ENCODE peak calls at places on chromosomes 11 and 22, in four cellular contexts. D is cardiac muscle cell, B is aorta, O is pancreas. J is an unnamed sample. For H3K9me3, the result is how much of the 10 kb centered on the place peaks cover.

GRCh38 chr11:44632466-44633123 is 67.1 kb downstream of the CD82 start:
- DNase-seq in D (peak), O (no peak), B (no peak), J (no peak)

GRCh38 chr11:76787911-76788596 is 4.9 kb downstream of the TSKU start:
- DNase-seq in D (no peak), B (no peak), O (no peak), J (no peak)

GRCh38 chr22:50434849-50435700 is 39.8 kb downstream of the SBF1 start:
- DNase-seq in O (no peak), B (no peak), D (no peak), J (peak)

GRCh38 chr11:128210148-128210940 is 377.0 kb downstream of the ETS1 start:
- DNase-seq in D (no peak), B (no peak), O (peak), J (no peak)

GRCh38 chr11:3103076-3103475 is 45.9 kb upstream of the CARS1 start:
- DNase-seq in D (no peak), O (no peak), B (no peak), J (no peak)

GRCh38 chr11:64357904-64358535 is 942 bp upstream of the RPS6KA4 start:
- DNase-seq in D (no peak), B (peak), O (no peak), J (no peak)

GRCh38 chr11:8610532-8611116 is 16.6 kb upstream of the STK33 start:
- DNase-seq in D (no peak), B (no peak), O (no peak), J (no peak)

GRCh38 chr11:84564180-84564866 is 1062.8 kb downstream of the DLG2 start:
- DNase-seq in D (peak), B (no peak), O (peak), J (no peak)

GRCh38 chr22:22384267-22384666 is 124.3 kb downstream of the ZNF280B start:
- DNase-seq in D (no peak), B (no peak), O (no peak), J (no peak)

GRCh38 chr11:129314381-129314780 is 61.3 kb upstream of the BARX2 start:
- DNase-seq in D (no peak), O (no peak), B (no peak), J (no peak)
- H3K9me3 ChIP-seq in D (under half), O (under half), B (under half), J (under half)

GRCh38 chr11:99080154-99080553 is 59.4 kb downstream of the CNTN5 start:
- DNase-seq in D (no peak), B (no peak), O (no peak), J (no peak)
- H3K9me3 ChIP-seq in D (under half), B (under half), O (under half), J (under half)

DNA sequence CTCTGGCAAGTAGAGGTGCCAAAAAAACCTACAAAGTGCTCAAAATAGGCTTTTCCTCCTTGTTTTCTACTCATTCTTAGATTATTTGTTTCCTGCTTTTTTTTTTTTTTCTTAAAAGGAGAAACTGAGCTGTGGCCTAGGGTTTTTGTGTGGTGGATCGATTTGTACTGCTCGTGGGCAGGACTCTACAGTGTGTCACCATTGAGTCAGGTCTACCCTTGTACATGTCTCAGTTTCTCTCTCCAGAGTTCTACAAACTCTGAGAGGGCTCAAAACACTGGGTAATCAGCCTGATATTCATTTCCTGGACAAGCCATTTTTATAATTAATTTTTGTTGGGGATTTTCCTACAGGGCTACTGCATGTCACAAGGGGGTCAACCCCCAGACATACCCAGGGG is 5.2 kb upstream of the CASP4 start:
- DNase-seq in O (no peak), D (no peak), B (no peak), J (no peak)
- H3K9me3 ChIP-seq in O (under half), D (under half), B (under half), J (under half)

DNA sequence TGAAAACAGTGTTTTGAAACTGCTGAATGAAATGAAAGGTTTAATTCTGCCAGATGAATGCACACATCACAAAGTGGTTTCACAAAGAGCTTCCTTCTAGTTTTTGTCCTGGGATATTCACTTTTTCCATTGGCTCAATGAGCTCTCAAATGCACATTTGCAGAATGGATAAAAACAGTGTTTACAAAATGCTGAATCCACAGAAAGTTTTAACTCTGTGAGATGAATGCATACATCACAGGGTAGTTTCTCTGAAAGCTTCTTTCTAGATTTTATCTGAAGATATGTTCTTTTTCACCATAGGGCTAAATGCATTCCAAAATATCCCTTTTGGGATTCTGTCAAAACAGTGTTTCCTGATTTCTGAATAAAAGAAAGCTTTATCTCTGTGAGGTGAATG is 237.6 kb downstream of the OR4A5 start:
- DNase-seq in B (no peak), O (no peak), D (no peak), J (no peak)
- H3K9me3 ChIP-seq in B (under half), O (under half), D (under half), J (under half)

DNA sequence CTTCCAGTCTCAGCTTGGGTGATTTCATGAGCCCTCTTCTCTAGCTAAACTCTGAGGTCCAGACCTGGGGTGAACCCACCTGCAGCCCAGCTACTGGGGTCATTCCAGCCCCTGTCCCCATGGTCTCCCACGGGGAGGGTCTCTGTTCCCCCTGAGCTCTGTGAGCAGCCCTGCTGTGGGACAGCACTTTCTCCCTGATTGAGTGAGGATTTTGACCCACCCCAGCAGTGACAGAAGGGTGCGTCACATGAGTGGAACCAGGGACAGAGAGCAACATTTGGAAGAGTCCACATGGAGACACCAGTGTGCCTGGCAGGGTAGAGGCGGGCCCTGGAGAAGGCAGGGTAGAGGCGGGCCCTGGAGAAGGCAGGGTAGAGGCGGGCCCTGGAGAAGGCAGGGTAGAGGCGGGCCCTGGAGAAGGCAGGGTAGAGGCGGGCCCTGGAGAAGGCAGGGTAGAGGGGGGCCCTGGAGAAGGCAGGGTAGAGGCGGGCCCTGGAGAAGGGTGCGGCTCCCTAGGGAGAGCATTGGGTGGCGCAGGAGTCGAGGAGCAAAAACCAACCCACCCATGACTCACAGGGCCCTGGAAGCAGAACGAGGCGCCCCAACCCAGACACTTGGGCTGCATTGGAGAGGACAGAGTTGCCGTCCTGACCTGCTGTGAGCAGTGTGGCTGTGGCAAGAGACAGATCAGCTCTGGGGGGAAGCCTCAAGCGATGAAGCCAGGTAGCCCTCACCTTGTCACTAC is 227.7 kb upstream of the B3GAT1 start:
- DNase-seq in O (no peak), B (no peak), D (no peak), J (no peak)
- H3K9me3 ChIP-seq in O (under half), B (under half), D (under half), J (under half)

DNA sequence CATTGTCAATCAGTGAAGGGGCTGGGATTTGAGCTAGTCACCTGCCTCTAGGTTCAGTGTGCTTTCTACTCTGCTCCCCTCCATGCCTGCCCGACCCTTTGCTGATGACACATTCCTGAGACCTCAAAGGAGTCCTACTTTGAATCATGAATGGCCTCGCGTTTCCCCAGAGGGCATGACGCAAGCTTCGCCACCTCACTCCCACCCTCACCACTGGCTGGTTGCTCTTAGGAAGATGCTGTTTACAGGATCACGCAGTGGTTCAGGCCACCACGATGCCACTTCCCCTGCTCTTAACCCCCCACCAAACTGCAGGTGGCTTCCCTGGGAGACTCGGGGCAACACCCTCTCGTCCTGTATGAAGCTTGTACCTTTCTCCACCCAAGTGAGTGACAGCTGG is 62.9 kb upstream of the B3GAT1 start:
- DNase-seq in O (no peak), D (no peak), B (no peak), J (no peak)
- H3K9me3 ChIP-seq in O (under half), D (under half), B (under half), J (under half)

DNA sequence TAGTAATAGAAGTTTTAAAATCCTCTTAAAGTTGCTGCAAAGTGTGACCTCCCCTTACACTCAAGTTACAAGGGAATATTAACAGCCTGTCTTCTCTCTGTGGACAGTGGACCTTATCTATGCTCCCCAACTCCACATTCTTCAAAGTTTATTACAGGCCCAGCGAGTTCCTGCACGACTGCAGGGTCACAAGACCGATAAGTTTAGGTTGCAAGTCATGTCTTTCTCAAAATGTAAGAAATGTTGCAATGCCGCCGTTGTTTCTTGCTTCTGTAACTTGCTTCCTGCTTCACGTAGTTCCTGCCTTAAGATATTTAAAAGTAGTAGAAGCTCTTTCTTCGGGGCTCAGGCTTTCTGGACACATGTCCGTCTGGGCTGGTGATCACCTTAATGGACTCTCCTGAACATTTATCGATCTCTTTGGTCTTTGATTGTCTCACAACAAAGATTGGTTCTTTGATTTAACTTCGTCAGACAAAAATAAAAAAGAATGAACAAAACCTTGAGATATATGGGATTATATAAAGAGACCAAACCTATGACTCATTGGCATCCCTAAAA is 45.2 kb upstream of the GLYAT start:
- DNase-seq in D (no peak), B (no peak), O (no peak), J (no peak)
- H3K9me3 ChIP-seq in D (under half), B (under half), O (under half), J (under half)

DNA sequence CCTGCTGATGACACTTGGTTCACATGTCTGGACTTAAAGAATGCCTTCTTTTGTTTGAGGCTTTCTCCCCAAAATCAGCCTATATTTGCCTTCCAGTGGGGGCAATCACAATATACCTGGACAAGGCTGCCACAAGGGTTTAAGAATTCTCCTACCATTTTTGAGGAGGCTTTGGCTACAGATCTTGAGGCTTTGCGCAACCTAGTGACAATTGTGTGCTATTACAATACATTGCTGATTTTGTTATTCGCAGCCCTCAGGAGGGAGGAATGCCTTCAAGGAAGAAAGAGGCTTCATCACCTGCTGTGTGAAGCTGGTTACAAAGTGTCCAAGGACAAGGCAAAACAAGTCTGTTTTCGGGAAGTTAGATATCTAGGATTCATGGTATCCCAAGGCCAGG is 50.8 kb upstream of the OR4C15 start:
- DNase-seq in B (no peak), O (no peak), D (no peak), J (no peak)
- H3K9me3 ChIP-seq in B (under half), O (under half), D (under half), J (under half)

DNA sequence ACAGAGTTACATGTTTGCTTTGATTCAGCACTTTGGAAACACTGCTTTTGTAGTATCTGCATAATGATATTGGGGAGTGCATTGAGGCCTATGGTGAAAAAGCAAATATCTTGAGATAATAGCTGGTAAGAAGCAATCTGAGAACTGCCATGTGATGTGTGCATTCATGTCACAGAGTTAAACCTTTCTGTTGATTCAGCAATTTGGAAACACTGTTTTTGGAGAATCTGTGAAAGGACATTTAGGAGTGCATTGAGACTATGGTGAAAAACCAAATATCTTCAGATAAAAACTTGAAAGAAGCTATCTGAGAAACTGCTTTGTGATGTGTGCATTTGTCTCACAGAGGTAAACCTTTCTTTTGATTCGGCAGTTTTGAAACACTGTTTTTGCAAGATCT is 346.8 kb downstream of the OR4C45 start:
- DNase-seq in B (no peak), O (no peak), D (no peak), J (no peak)
- H3K9me3 ChIP-seq in B (under half), O (under half), D (under half), J (under half)

GRCh38 chr22:48223488-48224190 is 1461.2 kb downstream of the TBC1D22A start:
- DNase-seq in D (no peak), B (no peak), O (no peak), J (no peak)

GRCh38 chr22:48227341-48228018 is 1465.0 kb downstream of the TBC1D22A start:
- DNase-seq in D (no peak), B (no peak), O (no peak), J (no peak)

GRCh38 chr22:48228468-48228867 is 1466.0 kb downstream of the TBC1D22A start:
- DNase-seq in B (no peak), D (no peak), O (no peak), J (no peak)

GRCh38 chr22:48224332-48224731 is 1461.9 kb downstream of the TBC1D22A start:
- DNase-seq in D (no peak), O (no peak), B (no peak), J (no peak)

GRCh38 chr22:48226026-48227013 is 1463.9 kb downstream of the TBC1D22A start:
- DNase-seq in B (no peak), D (no peak), O (no peak), J (no peak)
- H3K9me3 ChIP-seq in B (under half), D (under half), O (under half), J (under half)

J was measured in T-helper 17 cell.